ENCODE peak calls at places on chromosomes 16 and 17, in seven cellular contexts. W is NAMALWA, C is NCI-H1417 treated with DMSO at 0.1 percent for 48 hours, I is omental fat pad, A is ovary, Y is fibroblast of the conjunctiva, T is mesenteric fat pad. P is an unnamed sample.
A peak's percentile ranks its signal among the peaks of the same experiment; 100 is the strongest.

GRCh38 chr16:70685938-70686375 is at the start of gene MTSS2:
- DNase-seq in Y (peak; percentile 66), A (peak; percentile 92), C (no peak), I (peak; percentile 52), T (no peak), W (no peak), P (peak; percentile 42)

GRCh38 chr16:66426112-66427035 is 721 bp upstream of the BEAN1 start:
- DNase-seq in I (no peak), C (no peak), T (peak; percentile 81), A (peak; percentile 34), W (no peak), Y (no peak), P (no peak)

GRCh38 chr17:38852771-38853291 is 690 bp downstream of the RPL23 start:
- DNase-seq in A (no peak), T (no peak), C (no peak), W (peak; percentile 41), Y (no peak), I (no peak), P (no peak)

GRCh38 chr17:59329558-59330313 is 1.7 kb upstream of the YPEL2 start:
- DNase-seq in C (peak; percentile 20), T (no peak), Y (peak; percentile 68), A (peak; percentile 50), W (peak; percentile 85), I (no peak), P (peak; percentile 66)

GRCh38 chr17:11871773-11872172 is 125.5 kb downstream of the ZNF18 start:
- DNase-seq in W (no peak), C (no peak), A (no peak), I (no peak), T (no peak), Y (no peak), P (no peak)

GRCh38 chr16:69443809-69444611 is 19.6 kb downstream of the CYB5B start:
- DNase-seq in I (no peak), W (no peak), C (no peak), T (no peak), A (peak; percentile 51), Y (no peak), P (peak; percentile 50)

GRCh38 chr17:39231587-39232551 is 6.1 kb upstream of the STAC2 start:
- DNase-seq in T (no peak), I (no peak), W (peak; percentile 86), A (no peak), C (no peak), Y (no peak), P (no peak)

GRCh38 chr16:84504420-84505248 is at the start of gene MEAK7:
- DNase-seq in T (peak; percentile 100), C (no peak), A (peak; percentile 100), W (peak; percentile 98), I (peak; percentile 96), Y (peak; percentile 95), P (peak; percentile 100)

GRCh38 chr16:55055262-55055661 is 124.6 kb downstream of the IRX5 start:
- DNase-seq in I (no peak), T (no peak), W (no peak), A (no peak), C (no peak), Y (no peak), P (no peak)

GRCh38 chr16:3131755-3132377 is 3.0 kb upstream of the ZNF213 start:
- DNase-seq in Y (no peak), W (peak; percentile 59), T (no peak), I (no peak), C (no peak), A (peak; percentile 36), P (peak; percentile 51)

GRCh38 chr17:77315010-77315409 is 174.2 kb downstream of the SEC14L1 start:
- DNase-seq in T (no peak), I (no peak), W (no peak), C (no peak), Y (no peak), A (no peak), P (no peak)

GRCh38 chr17:41542357-41542756 is 14.2 kb upstream of the KRT19 start:
- DNase-seq in T (no peak), W (no peak), Y (no peak), C (no peak), I (no peak), A (no peak), P (peak; percentile 85)

GRCh38 chr17:45341389-45342158 is 24.8 kb upstream of the MAP3K14 start:
- DNase-seq in Y (peak; percentile 81), T (peak; percentile 90), W (no peak), A (no peak), C (no peak), I (peak; percentile 45), P (no peak)

GRCh38 chr16:5309946-5310611 is 212.5 kb upstream of the EEF2KMT start:
- DNase-seq in Y (no peak), C (no peak), I (no peak), W (no peak), T (no peak), A (no peak), P (peak; percentile 21)

GRCh38 chr16:3010510-3010909 is 2.2 kb upstream of the CLDN9 start:
- DNase-seq in I (no peak), A (no peak), Y (no peak), W (no peak), C (no peak), T (no peak), P (no peak)

GRCh38 chr17:81221371-81221841 is 1.4 kb downstream of the CEP131 start:
- DNase-seq in T (no peak), W (no peak), C (no peak), A (no peak), I (no peak), Y (no peak), P (no peak)

GRCh38 chr17:77887110-77887463 is 71.4 kb upstream of the TNRC6C start:
- DNase-seq in Y (no peak), I (no peak), C (no peak), T (no peak), A (no peak), W (no peak), P (no peak)

GRCh38 chr16:12802048-12802447 is 1.6 kb downstream of the CPPED1 start:
- DNase-seq in I (no peak), Y (no peak), W (no peak), A (no peak), T (no peak), C (no peak), P (no peak)

GRCh38 chr17:64343833-64344637 is 46.6 kb downstream of the PECAM1 start:
- DNase-seq in Y (no peak), T (no peak), W (no peak), A (peak; percentile 66), C (peak; percentile 53), I (no peak), P (no peak)

GRCh38 chr17:40326014-40326831 is 17.2 kb downstream of the RARA start:
- DNase-seq in Y (no peak), C (no peak), I (no peak), W (peak; percentile 72), A (no peak), T (no peak), P (no peak)

GRCh38 chr17:12022310-12022709 is 1.6 kb downstream of the MAP2K4 start:
- DNase-seq in A (no peak), W (no peak), T (no peak), I (no peak), Y (no peak), C (no peak), P (no peak)

GRCh38 chr16:57513371-57514102 is 22.8 kb downstream of the CCDC102A start:
- DNase-seq in T (no peak), C (no peak), A (no peak), I (no peak), Y (no peak), W (no peak), P (no peak)

GRCh38 chr16:2475413-2476344 is 752 bp downstream of the TBC1D24 start:
- DNase-seq in I (no peak), T (no peak), W (peak; percentile 72), C (no peak), A (no peak), Y (no peak), P (peak; percentile 30)

P was measured in small intestine.